ENCODE peak calls at places on chromosome 6, in four cellular contexts. F, Y, B and A are unnamed samples.

GRCh38 chr6:135815216-135815615 is 36.3 kb upstream of the PDE7B start:
- DNase-seq in F (no peak), Y (no peak), B (no peak), A (no peak)

GRCh38 chr6:154513601-154514320 is 3.3 kb upstream of the CNKSR3 start:
- DNase-seq in F (no peak), Y (no peak), B (peak; percentile 75), A (no peak)

GRCh38 chr6:117829594-117830319 is 77.3 kb upstream of the SLC35F1 start:
- DNase-seq in F (peak; percentile 9), Y (peak; percentile 78), B (peak; percentile 14), A (peak; percentile 44)

GRCh38 chr6:154932562-154933027 is 62.5 kb upstream of the TIAM2 start:
- DNase-seq in F (peak; percentile 36), Y (no peak), B (peak; percentile 23), A (peak; percentile 85)

GRCh38 chr6:113754291-113754690 is 102.9 kb upstream of the MARCKS start:
- DNase-seq in F (no peak), Y (no peak), B (no peak), A (no peak)

GRCh38 chr6:119627908-119628669 is 278.5 kb upstream of the MAN1A1 start:
- DNase-seq in F (no peak), Y (no peak), B (peak; percentile 84), A (no peak)

GRCh38 chr6:106751501-106752252 is 122.3 kb downstream of the QRSL1 start:
- DNase-seq in F (peak; percentile 25), Y (no peak), B (no peak), A (no peak)

GRCh38 chr6:54698974-54699373 is 147.6 kb upstream of the FAM83B start:
- DNase-seq in F (no peak), Y (no peak), B (no peak), A (no peak)

GRCh38 chr6:16505711-16506362 is 255.4 kb downstream of the ATXN1 start:
- DNase-seq in F (no peak), Y (no peak), B (no peak), A (no peak)

GRCh38 chr6:72649032-72649984 is 27.4 kb downstream of the KCNQ5 start:
- DNase-seq in F (no peak), Y (no peak), B (no peak), A (no peak)

GRCh38 chr6:139648430-139649000 is 274.1 kb upstream of the CITED2 start:
- DNase-seq in F (no peak), Y (no peak), B (peak; percentile 92), A (no peak)

GRCh38 chr6:41359617-41360313 is 24.4 kb downstream of the NCR2 start:
- DNase-seq in F (no peak), Y (peak; percentile 13), B (no peak), A (no peak)

GRCh38 chr6:87832025-87832825 is 130.2 kb upstream of the AKIRIN2 start:
- DNase-seq in F (no peak), Y (no peak), B (no peak), A (no peak)

GRCh38 chr6:162100091-162100490 is 627.5 kb downstream of the PRKN start:
- DNase-seq in F (no peak), Y (no peak), B (no peak), A (no peak)

GRCh38 chr6:162099685-162100084 is 627.9 kb downstream of the PRKN start:
- DNase-seq in F (peak; percentile 33), Y (no peak), B (peak; percentile 8), A (peak; percentile 42)
- TF ChIP-seq PHF8 in F (no peak), Y (no peak), B (no peak), A (no peak)

GRCh38 chr6:52543262-52543661 is 33.6 kb downstream of the TRAM2 start:
- DNase-seq in F (no peak), Y (no peak), B (no peak), A (no peak)

GRCh38 chr6:52544325-52545022 is 32.4 kb downstream of the TRAM2 start:
- DNase-seq in F (no peak), Y (no peak), B (no peak), A (peak; percentile 77)

GRCh38 chr6:52545844-52546119 is 31.1 kb downstream of the TRAM2 start:
- DNase-seq in F (no peak), Y (no peak), B (no peak), A (no peak)

GRCh38 chr6:52545050-52545843 is 31.6 kb downstream of the TRAM2 start:
- DNase-seq in F (no peak), Y (no peak), B (no peak), A (peak; percentile 52)

DNA sequence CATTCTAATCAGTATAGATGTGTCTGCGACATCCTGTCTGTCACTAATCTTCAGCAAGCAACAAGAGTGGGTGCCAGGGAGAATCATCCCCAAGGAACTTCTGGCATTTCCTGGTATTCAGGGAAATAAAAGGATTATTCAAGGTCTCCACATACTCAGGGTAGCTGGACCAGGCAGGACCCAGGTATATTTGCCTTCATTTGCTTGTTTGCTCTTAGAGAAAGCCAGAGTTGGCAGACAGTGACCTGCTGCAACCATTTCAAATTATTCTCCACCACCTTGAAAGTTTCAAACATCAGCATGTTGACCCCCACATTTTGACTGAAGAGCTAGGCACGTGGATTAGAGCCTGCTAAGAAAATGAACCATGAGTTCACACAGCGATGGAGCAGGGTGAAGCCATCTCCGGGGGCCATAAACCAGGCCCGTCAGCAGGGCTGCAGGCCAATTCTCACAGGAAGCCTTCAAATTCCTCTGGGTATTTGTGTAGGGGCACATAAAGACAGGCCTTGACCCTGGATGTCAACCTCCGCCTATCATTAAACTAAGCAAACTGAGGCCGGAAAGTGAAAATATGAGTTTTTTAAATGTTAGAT is 33.0 kb downstream of the TRAM2 start:
- DNase-seq in F (no peak), Y (no peak), B (no peak), A (peak; percentile 87)
- TF ChIP-seq PHF8 in F (no peak), Y (no peak), B (no peak), A (no peak)

GRCh38 chr6:22112490-22112889 is 184.3 kb downstream of the PRL start:
- DNase-seq in F (peak; percentile 18), Y (no peak), B (no peak), A (no peak)

GRCh38 chr6:22113046-22113766 is 183.6 kb downstream of the PRL start:
- DNase-seq in F (peak; percentile 55), Y (no peak), B (no peak), A (no peak)

GRCh38 chr6:22106445-22106844 is 190.4 kb downstream of the PRL start:
- DNase-seq in F (no peak), Y (no peak), B (no peak), A (no peak)

GRCh38 chr6:22110042-22110441 is 186.8 kb downstream of the PRL start:
- DNase-seq in F (no peak), Y (no peak), B (no peak), A (no peak)

GRCh38 chr6:22108199-22108598 is 188.6 kb downstream of the PRL start:
- DNase-seq in F (no peak), Y (no peak), B (no peak), A (no peak)
- TF ChIP-seq PHF8 in F (no peak), Y (no peak), B (no peak), A (no peak)

GRCh38 chr6:10030942-10031537 is 383.8 kb downstream of the TFAP2A start:
- DNase-seq in F (no peak), Y (no peak), B (peak; percentile 44), A (peak; percentile 32)
- TF ChIP-seq PHF8 in F (no peak), Y (no peak), B (no peak), A (no peak)

GRCh38 chr6:168277274-168277669 is 42.3 kb downstream of the DACT2 start:
- DNase-seq in F (no peak), Y (no peak), B (no peak), A (no peak)

GRCh38 chr6:168280899-168281245 is 38.7 kb downstream of the DACT2 start:
- DNase-seq in F (no peak), Y (no peak), B (no peak), A (no peak)

GRCh38 chr6:168279403-168279935 is 40.1 kb downstream of the DACT2 start:
- DNase-seq in F (no peak), Y (no peak), B (no peak), A (no peak)

GRCh38 chr6:168280020-168280898 is 39.3 kb downstream of the DACT2 start:
- DNase-seq in F (no peak), Y (no peak), B (no peak), A (no peak)

GRCh38 chr6:168278904-168279303 is 40.7 kb downstream of the DACT2 start:
- DNase-seq in F (no peak), Y (no peak), B (no peak), A (no peak)
- TF ChIP-seq PHF8 in F (no peak), Y (no peak), B (no peak), A (no peak)